ENCODE peak calls at places on chromosome 3, in four cellular contexts. E is AG10803, Z is lower lobe of right lung, O is heart left ventricle. D is an unnamed sample.
A peak's percentile ranks its signal among the peaks of the same experiment; 100 is the strongest.

GRCh38 chr3:119349353-119349752 is 55.2 kb downstream of the ARHGAP31 start:
- DNase-seq in O (no peak), Z (no peak), E (no peak), D (peak; percentile 13)

GRCh38 chr3:189361103-189361835 is 189.5 kb downstream of the TPRG1 start:
- DNase-seq in Z (no peak), E (peak; percentile 33), O (no peak), D (no peak)

GRCh38 chr3:100781311-100781710 is 72.0 kb downstream of the TFG start:
- DNase-seq in E (peak; percentile 52), Z (no peak), O (no peak), D (no peak)

GRCh38 chr3:151093905-151094304 is 8.4 kb downstream of the MED12L start:
- DNase-seq in E (no peak), O (no peak), Z (no peak), D (no peak)

GRCh38 chr3:132232231-132232792 is 84.9 kb upstream of the ACP3 start:
- DNase-seq in Z (no peak), E (peak; percentile 15), O (no peak), D (peak; percentile 14)

GRCh38 chr3:29319262-29319661 is 38.4 kb downstream of the RBMS3 start:
- DNase-seq in Z (no peak), E (no peak), O (no peak), D (no peak)

GRCh38 chr3:51384145-51384729 is 854 bp upstream of the MANF start:
- DNase-seq in E (peak; percentile 9), Z (no peak), O (no peak), D (no peak)

GRCh38 chr3:43004282-43004681 is 25.2 kb downstream of the GASK1A start:
- DNase-seq in E (peak; percentile 41), Z (no peak), O (no peak), D (peak; percentile 23)

GRCh38 chr3:151925876-151926275 is 52.4 kb downstream of the SUCNR1 start:
- DNase-seq in E (peak; percentile 83), Z (no peak), O (no peak), D (peak; percentile 66)

GRCh38 chr3:192879346-192880031 is 38.2 kb downstream of the MB21D2 start:
- DNase-seq in E (peak; percentile 99), Z (no peak), O (no peak), D (peak; percentile 95)

GRCh38 chr3:133992951-133993595 is 36.7 kb downstream of the SLCO2A1 start:
- DNase-seq in O (no peak), Z (no peak), E (no peak), D (no peak)

GRCh38 chr3:52498134-52499054 is 3.3 kb downstream of the STAB1 start:
- DNase-seq in Z (peak; percentile 80), E (peak; percentile 83), O (peak; percentile 46), D (peak; percentile 60)

GRCh38 chr3:120450914-120451669 is at the start of gene FSTL1:
- DNase-seq in E (peak; percentile 83), O (peak; percentile 77), Z (no peak), D (peak; percentile 70)

GRCh38 chr3:19765954-19766353 is 168.1 kb downstream of the EFHB start:
- DNase-seq in E (no peak), Z (no peak), O (no peak), D (no peak)

GRCh38 chr3:134201201-134202130 is 49.2 kb downstream of the RYK start:
- DNase-seq in O (no peak), Z (no peak), E (peak; percentile 83), D (peak; percentile 62)

GRCh38 chr3:71102111-71103039 is 481.2 kb downstream of the FOXP1 start:
- DNase-seq in O (no peak), E (peak; percentile 98), Z (no peak), D (peak; percentile 93)

GRCh38 chr3:194255252-194256039 is 95.7 kb downstream of the CPN2 start:
- DNase-seq in O (peak; percentile 89), E (no peak), Z (peak; percentile 93), D (peak; percentile 81)

GRCh38 chr3:143121240-143122088 is 1.9 kb downstream of the CHST2 start:
- DNase-seq in O (peak; percentile 57), E (peak; percentile 53), Z (peak; percentile 57), D (peak; percentile 73)

GRCh38 chr3:4326868-4327267 is 23.7 kb downstream of the SETMAR start:
- DNase-seq in E (no peak), Z (no peak), O (no peak), D (no peak)

GRCh38 chr3:141578197-141578596 is 91.4 kb downstream of the RASA2 start:
- DNase-seq in O (no peak), Z (no peak), E (peak; percentile 56), D (peak; percentile 41)

GRCh38 chr3:195708626-195709481 is 11.9 kb upstream of the MUC20 start:
- DNase-seq in E (peak; percentile 70), O (no peak), Z (no peak), D (no peak)

GRCh38 chr3:23626442-23626841 is 179.3 kb upstream of the UBE2E1 start:
- DNase-seq in Z (no peak), E (no peak), O (no peak), D (no peak)

GRCh38 chr3:88189361-88189810 is 39.6 kb downstream of the C3orf38 start:
- DNase-seq in E (peak; percentile 2), Z (no peak), O (no peak), D (no peak)

GRCh38 chr3:142987080-142987700 is 14.2 kb upstream of the U2SURP start:
- DNase-seq in E (peak; percentile 46), Z (no peak), O (no peak), D (peak; percentile 69)

GRCh38 chr3:157865449-157865862 is 240.8 kb downstream of the SHOX2 start:
- DNase-seq in Z (peak; percentile 48), E (no peak), O (no peak), D (peak; percentile 8)

GRCh38 chr3:20668411-20668810 is 482.4 kb upstream of the SGO1 start:
- DNase-seq in E (no peak), Z (no peak), O (no peak), D (peak; percentile 16)

GRCh38 chr3:185926445-185926844 is 11.4 kb downstream of the TRA2B start:
- DNase-seq in O (no peak), Z (no peak), E (no peak), D (no peak)
- H3K4me3 ChIP-seq in O (no peak overlapping the region), Z (no peak overlapping the region), E (no peak overlapping the region), D (no peak overlapping the region)

DNA sequence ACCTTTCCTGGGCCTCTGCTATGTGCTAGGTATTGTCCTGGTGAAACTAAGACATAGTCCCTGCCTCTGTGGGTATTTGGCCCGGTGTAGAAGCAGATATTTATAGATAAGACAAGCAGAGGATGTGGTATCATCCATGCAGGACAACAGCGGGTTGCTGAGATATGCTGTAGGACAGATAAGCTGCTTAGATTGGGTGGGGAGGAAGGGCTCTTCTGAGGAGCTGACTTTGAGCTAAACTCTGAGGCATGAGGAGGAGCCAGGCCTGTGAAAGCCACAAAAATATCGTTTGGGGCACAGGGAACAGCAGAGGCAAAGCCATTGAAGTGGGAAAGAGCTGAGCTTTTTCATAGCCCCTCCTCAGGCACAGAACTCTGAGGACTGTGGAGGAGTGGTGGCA is 492.5 kb upstream of the CFAP20DC start:
- DNase-seq in O (no peak), E (no peak), Z (no peak), D (no peak)
- H3K4me3 ChIP-seq in O (no peak overlapping the region), E (no peak overlapping the region), Z (no peak overlapping the region), D (no peak overlapping the region)

GRCh38 chr3:156681003-156681402 is 6.6 kb downstream of the TIPARP start:
- DNase-seq in Z (no peak), O (peak; percentile 45), E (peak; percentile 93), D (peak; percentile 98)
- H3K4me3 ChIP-seq in Z (no peak overlapping the region), O (no peak overlapping the region), E (peak overlapping the region; percentile 81), D (no peak overlapping the region)

DNA sequence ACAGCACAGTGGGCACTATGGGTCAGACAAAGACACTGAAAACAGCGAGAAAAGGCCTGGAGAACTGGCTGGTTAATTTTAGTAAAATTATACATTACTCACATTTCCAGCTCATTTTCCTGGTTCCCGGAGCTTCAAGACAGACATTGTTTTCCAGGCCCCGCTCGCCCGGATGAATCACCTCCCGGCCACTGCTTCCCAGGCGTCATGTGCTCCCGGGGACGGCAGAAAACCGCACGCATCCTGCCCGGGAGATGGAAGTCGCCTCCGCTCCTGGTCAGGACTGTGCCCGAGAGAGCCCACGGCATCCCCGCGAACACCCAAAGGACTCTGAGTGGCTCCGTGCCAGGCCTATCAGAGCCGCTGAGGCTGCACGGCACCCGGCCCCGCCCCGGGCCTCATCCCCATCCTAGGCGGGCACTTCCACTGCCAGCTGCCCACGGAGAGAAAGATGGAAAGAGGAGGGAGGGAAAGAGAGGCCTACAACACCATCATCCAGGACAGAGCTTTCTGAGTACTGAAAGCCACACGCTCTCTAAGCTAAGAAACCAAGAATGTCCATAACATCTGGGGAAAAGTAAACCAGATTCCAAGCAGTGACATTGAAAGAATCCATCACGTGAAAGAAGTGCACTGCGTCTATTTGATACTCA is 75.1 kb downstream of the VGLL4 start:
- DNase-seq in E (peak; percentile 95), Z (no peak), O (peak; percentile 81), D (peak; percentile 92)
- H3K4me3 ChIP-seq in E (peak overlapping the region; percentile 52), Z (no peak overlapping the region), O (peak overlapping the region; percentile 29), D (peak overlapping the region; percentile 45)

GRCh38 chr3:183553263-183554026 is 2.1 kb downstream of the KLHL6 start:
- DNase-seq in Z (no peak), O (no peak), E (no peak), D (no peak)

GRCh38 chr3:183551930-183552329 is 3.6 kb downstream of the KLHL6 start:
- DNase-seq in Z (no peak), O (no peak), E (no peak), D (no peak)

GRCh38 chr3:183555541-183556081 is at the start of gene KLHL6:
- DNase-seq in O (peak; percentile 64), Z (peak; percentile 70), E (no peak), D (peak; percentile 21)

DNA sequence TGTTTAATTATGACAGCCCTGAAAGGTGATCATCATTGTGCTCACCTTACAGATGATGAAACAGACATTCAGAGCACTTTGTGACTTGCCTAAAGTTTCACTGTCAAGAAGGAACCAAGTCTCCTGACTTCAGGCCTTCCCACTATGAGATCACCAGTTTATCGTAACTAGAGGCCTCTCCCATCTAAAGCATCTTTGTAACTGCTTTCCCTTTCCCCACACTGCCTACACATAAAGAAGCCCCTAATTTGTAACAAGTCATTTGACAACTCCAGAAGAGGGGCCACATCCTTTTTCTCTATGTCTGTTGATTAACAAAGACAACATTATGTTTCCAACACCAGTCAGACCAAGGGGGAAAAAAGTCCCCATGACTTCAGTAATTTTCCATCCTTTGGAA is 1.1 kb downstream of the KLHL6 start:
- DNase-seq in O (no peak), Z (no peak), E (no peak), D (no peak)
- H3K4me3 ChIP-seq in O (peak overlapping the region; percentile 37), Z (peak overlapping the region; percentile 52), E (no peak overlapping the region), D (no peak overlapping the region)

DNA sequence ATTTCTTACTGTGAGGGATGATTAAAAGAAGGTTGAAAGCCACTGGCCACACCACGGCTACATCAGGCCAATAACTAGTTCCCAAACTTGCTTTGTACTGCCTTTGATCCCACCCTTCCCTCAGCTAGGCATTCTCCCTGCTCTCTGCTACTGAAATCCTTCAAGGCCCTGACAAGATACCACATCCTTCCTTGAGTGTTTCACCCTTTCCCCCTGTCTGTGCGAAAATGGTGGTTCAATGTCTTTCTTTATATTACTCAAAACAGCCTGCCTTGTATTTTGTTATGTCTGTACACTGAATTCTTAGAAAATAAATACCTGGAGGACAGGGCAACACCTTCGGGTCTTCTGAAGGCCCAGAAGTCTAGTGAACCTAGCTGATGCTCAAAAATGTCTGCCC is 932 bp upstream of the VPS8 start:
- DNase-seq in O (no peak), Z (no peak), E (no peak), D (no peak)
- H3K4me3 ChIP-seq in O (no peak overlapping the region), Z (no peak overlapping the region), E (no peak overlapping the region), D (no peak overlapping the region)

D was measured in fibroblast of pulmonary artery.